ENCODE peak calls at places on chromosome 17, in seven cellular contexts. B, D, Y, F, P, V and E are unnamed samples.

GRCh38 chr17:31908386-31908785 is 6.9 kb upstream of the UTP6 start:
- DNase-seq in B (no peak), D (no peak), Y (no peak), F (no peak), P (no peak), V (no peak), E (no peak)

GRCh38 chr17:72273301-72274056 is 152.7 kb downstream of the SOX9 start:
- DNase-seq in B (no peak), D (no peak), Y (no peak), F (peak; percentile 43), P (no peak), V (no peak), E (no peak)

GRCh38 chr17:38341035-38341721 is 2.6 kb downstream of the GPR179 start:
- DNase-seq in B (peak; percentile 43), D (no peak), Y (peak; percentile 73), F (peak; percentile 23), P (no peak), V (no peak), E (no peak)

GRCh38 chr17:78381601-78382168 is 3.2 kb downstream of the PGS1 start:
- DNase-seq in B (no peak), D (peak; percentile 63), Y (no peak), F (no peak), P (no peak), V (no peak), E (no peak)

GRCh38 chr17:83081561-83082201 is 2.3 kb downstream of the METRNL start:
- DNase-seq in B (peak; percentile 89), D (peak; percentile 69), Y (no peak), F (no peak), P (no peak), V (no peak), E (no peak)

GRCh38 chr17:83152221-83152744 is 72.9 kb downstream of the METRNL start:
- DNase-seq in B (no peak), D (no peak), Y (no peak), F (no peak), P (no peak), V (no peak), E (no peak)

GRCh38 chr17:64505320-64506200 is 529 bp downstream of the DDX5 start:
- DNase-seq in B (peak; percentile 94), D (peak; percentile 89), Y (peak; percentile 81), F (peak; percentile 85), P (no peak), V (peak; percentile 74), E (no peak)

GRCh38 chr17:63496177-63496576 is 19.3 kb downstream of the ACE start:
- DNase-seq in B (no peak), D (no peak), Y (no peak), F (no peak), P (no peak), V (no peak), E (no peak)

GRCh38 chr17:13016881-13017622 is 775 bp downstream of the ELAC2 start:
- DNase-seq in B (no peak), D (no peak), Y (no peak), F (no peak), P (no peak), V (no peak), E (no peak)

GRCh38 chr17:82080789-82081464 is 15.3 kb upstream of the DUS1L start:
- DNase-seq in B (no peak), D (no peak), Y (no peak), F (no peak), P (no peak), V (no peak), E (no peak)

GRCh38 chr17:45584092-45585036 is 93.8 kb upstream of the PLEKHM1 start:
- DNase-seq in B (peak; percentile 85), D (peak; percentile 36), Y (peak; percentile 81), F (peak; percentile 62), P (peak; percentile 37), V (peak; percentile 69), E (no peak)

GRCh38 chr17:36978810-36979584 is 30.2 kb downstream of the AATF start:
- DNase-seq in B (no peak), D (peak; percentile 25), Y (no peak), F (peak; percentile 11), P (no peak), V (no peak), E (no peak)

GRCh38 chr17:49490271-49490670 is 4.8 kb upstream of the NGFR start:
- DNase-seq in B (no peak), D (no peak), Y (no peak), F (no peak), P (no peak), V (no peak), E (no peak)

GRCh38 chr17:29622337-29623282 is at the start of gene CORO6:
- DNase-seq in B (peak; percentile 47), D (peak; percentile 42), Y (peak; percentile 90), F (peak; percentile 54), P (no peak), V (peak; percentile 56), E (peak; percentile 48)

GRCh38 chr17:18139949-18140348 is 31.4 kb downstream of the MYO15A start:
- DNase-seq in B (no peak), D (peak; percentile 28), Y (peak; percentile 50), F (no peak), P (no peak), V (no peak), E (no peak)

GRCh38 chr17:71304498-71305158 is 816.2 kb upstream of the SOX9 start:
- DNase-seq in B (no peak), D (no peak), Y (no peak), F (no peak), P (no peak), V (no peak), E (no peak)

GRCh38 chr17:58679263-58680037 is 12.4 kb downstream of the TEX14 start:
- DNase-seq in B (no peak), D (peak; percentile 74), Y (no peak), F (peak; percentile 94), P (no peak), V (no peak), E (peak; percentile 48)

GRCh38 chr17:48627625-48628510 is 1.7 kb upstream of the HOXB9 start:
- DNase-seq in B (peak; percentile 19), D (no peak), Y (no peak), F (no peak), P (no peak), V (no peak), E (no peak)

GRCh38 chr17:75642221-75643032 is 9.2 kb downstream of the SMIM5 start:
- DNase-seq in B (peak; percentile 70), D (no peak), Y (no peak), F (no peak), P (no peak), V (no peak), E (no peak)

GRCh38 chr17:31537558-31537957 is 146.1 kb downstream of the RAB11FIP4 start:
- DNase-seq in B (peak; percentile 62), D (no peak), Y (no peak), F (peak; percentile 42), P (no peak), V (no peak), E (no peak)

GRCh38 chr17:27558842-27559505 is 72.0 kb upstream of the LGALS9 start:
- DNase-seq in B (peak; percentile 51), D (peak; percentile 52), Y (no peak), F (no peak), P (no peak), V (no peak), E (no peak)

GRCh38 chr17:72119963-72120877 is 600 bp upstream of the SOX9 start:
- DNase-seq in B (peak; percentile 53), D (peak; percentile 85), Y (peak; percentile 50), F (peak; percentile 78), P (no peak), V (no peak), E (no peak)

GRCh38 chr17:50274142-50274944 is at the start of gene TMEM92:
- DNase-seq in B (peak; percentile 81), D (no peak), Y (peak; percentile 89), F (no peak), P (no peak), V (no peak), E (peak; percentile 52)

GRCh38 chr17:18946536-18946935 is 5.4 kb upstream of the SLC5A10 start:
- DNase-seq in B (no peak), D (no peak), Y (no peak), F (no peak), P (no peak), V (no peak), E (peak; percentile 25)